ENCODE peak calls at places on chromosomes 2 and 18, in nine cellular contexts. R, T, A, M, C, L, F, X and K are unnamed samples.

GRCh38 chr2:85514323-85514722 is 24.6 kb upstream of the MAT2A start:
- DNase-seq in R (no peak), M (no peak), L (no peak), T (no peak), X (no peak), A (no peak), F (no peak), C (no peak), K (no peak)

GRCh38 chr2:128536925-128537620 is 218.4 kb upstream of the HS6ST1 start:
- DNase-seq in A (no peak), L (no peak), F (no peak), M (peak), X (no peak), T (no peak), R (no peak), C (no peak), K (peak)

GRCh38 chr18:51765712-51766360 is 568.4 kb upstream of the MEX3C start:
- DNase-seq in R (no peak), T (no peak), X (no peak), F (no peak), C (no peak), L (no peak), A (peak), M (no peak), K (no peak)

GRCh38 chr2:68388358-68388757 is 23.3 kb downstream of the PLEK start:
- DNase-seq in C (no peak), T (no peak), R (no peak), L (no peak), M (no peak), A (no peak), F (no peak), X (no peak), K (no peak)

GRCh38 chr18:10140461-10140911 is 226.7 kb downstream of the VAPA start:
- DNase-seq in F (no peak), C (no peak), A (peak), L (no peak), R (no peak), M (no peak), T (no peak), X (no peak), K (peak)

GRCh38 chr2:8892149-8892548 is 54.7 kb upstream of the KIDINS220 start:
- DNase-seq in C (no peak), R (no peak), F (no peak), M (no peak), A (no peak), T (no peak), X (no peak), L (peak), K (no peak)

GRCh38 chr18:9135912-9136314 is 668 bp upstream of the ANKRD12 start:
- DNase-seq in X (no peak), M (no peak), C (peak), R (peak), T (peak), A (peak), F (peak), L (peak), K (peak)

GRCh38 chr18:58230438-58231179 is 186.6 kb downstream of the NEDD4L start:
- DNase-seq in A (no peak), C (no peak), F (no peak), X (no peak), L (no peak), R (no peak), M (no peak), T (no peak), K (peak)

GRCh38 chr2:174083843-174084458 is 118.8 kb upstream of the SP3 start:
- DNase-seq in T (no peak), X (no peak), R (no peak), A (no peak), L (no peak), C (no peak), F (no peak), M (no peak), K (no peak)

GRCh38 chr2:239307921-239308620 is 92.7 kb downstream of the HDAC4 start:
- DNase-seq in F (no peak), C (no peak), T (no peak), L (no peak), M (no peak), X (no peak), R (no peak), A (no peak), K (no peak)

GRCh38 chr2:85154048-85154753 is 21.0 kb downstream of the TCF7L1 start:
- DNase-seq in L (no peak), A (no peak), M (no peak), F (no peak), X (no peak), R (no peak), C (no peak), T (no peak), K (peak)

GRCh38 chr2:9803023-9803805 is 40.1 kb upstream of the TAF1B start:
- DNase-seq in L (no peak), M (no peak), X (no peak), R (no peak), F (no peak), A (no peak), C (no peak), T (no peak), K (peak)

GRCh38 chr2:152648336-152648735 is 68.9 kb downstream of the PRPF40A start:
- DNase-seq in A (no peak), T (peak), R (no peak), C (no peak), M (no peak), X (no peak), L (no peak), F (no peak), K (peak)